ENCODE peak calls at places on chromosomes 2 and 18, in five cellular contexts. D is fibroblast of the aortic adventitia; C is stomach; G is CD4-positive, alpha-beta T cell; T is kidney epithelial cell. F is an unnamed sample.

GRCh38 chr18:24792164-24792563 is 331.7 kb downstream of the HRH4 start:
- DNase-seq in C (no peak), T (no peak), D (peak), G (no peak), F (no peak)

GRCh38 chr2:117982376-117983033 is 31.4 kb downstream of the CCDC93 start:
- DNase-seq in D (no peak), C (no peak), G (no peak), T (no peak), F (no peak)

GRCh38 chr2:138032334-138032733 is 68.1 kb downstream of the HNMT start:
- DNase-seq in T (no peak), C (no peak), D (no peak), G (no peak), F (no peak)

GRCh38 chr2:241844066-241844728 is 14.5 kb downstream of the PDCD1 start:
- DNase-seq in G (peak), D (peak), C (peak), T (no peak), F (peak)

GRCh38 chr2:98795903-98796676 is 65.2 kb upstream of the MGAT4A start:
- DNase-seq in C (no peak), D (no peak), G (no peak), T (no peak), F (no peak)

GRCh38 chr2:46655551-46656436 is 176.4 kb downstream of the TMEM247 start:
- DNase-seq in C (no peak), G (no peak), D (peak), T (no peak), F (no peak)

GRCh38 chr2:126220336-126220735 is 435.6 kb upstream of the GYPC start:
- DNase-seq in C (no peak), G (no peak), D (no peak), T (peak), F (no peak)

GRCh38 chr18:25799221-25799620 is 291.2 kb downstream of the SS18 start:
- DNase-seq in D (no peak), T (no peak), G (no peak), C (no peak), F (no peak)

GRCh38 chr2:72694715-72695496 is 130.9 kb downstream of the EXOC6B start:
- DNase-seq in D (peak), G (no peak), T (no peak), C (peak), F (no peak)

GRCh38 chr18:69216390-69216789 is 184.3 kb upstream of the DOK6 start:
- DNase-seq in G (no peak), D (no peak), T (no peak), C (no peak), F (no peak)

GRCh38 chr18:38362286-38362792 is 796.7 kb upstream of the CELF4 start:
- DNase-seq in G (no peak), C (no peak), T (no peak), D (no peak), F (no peak)

GRCh38 chr18:49274188-49274714 is 186.2 kb downstream of the DYM start:
- DNase-seq in D (peak), C (no peak), G (no peak), T (no peak), F (no peak)

GRCh38 chr2:159904127-159904564 is 106.1 kb upstream of the CD302 start:
- DNase-seq in C (no peak), D (no peak), T (no peak), G (peak), F (no peak)

GRCh38 chr2:220365023-220365422 is 737.6 kb downstream of the SLC4A3 start:
- DNase-seq in T (no peak), G (no peak), C (no peak), D (peak), F (no peak)

DNA sequence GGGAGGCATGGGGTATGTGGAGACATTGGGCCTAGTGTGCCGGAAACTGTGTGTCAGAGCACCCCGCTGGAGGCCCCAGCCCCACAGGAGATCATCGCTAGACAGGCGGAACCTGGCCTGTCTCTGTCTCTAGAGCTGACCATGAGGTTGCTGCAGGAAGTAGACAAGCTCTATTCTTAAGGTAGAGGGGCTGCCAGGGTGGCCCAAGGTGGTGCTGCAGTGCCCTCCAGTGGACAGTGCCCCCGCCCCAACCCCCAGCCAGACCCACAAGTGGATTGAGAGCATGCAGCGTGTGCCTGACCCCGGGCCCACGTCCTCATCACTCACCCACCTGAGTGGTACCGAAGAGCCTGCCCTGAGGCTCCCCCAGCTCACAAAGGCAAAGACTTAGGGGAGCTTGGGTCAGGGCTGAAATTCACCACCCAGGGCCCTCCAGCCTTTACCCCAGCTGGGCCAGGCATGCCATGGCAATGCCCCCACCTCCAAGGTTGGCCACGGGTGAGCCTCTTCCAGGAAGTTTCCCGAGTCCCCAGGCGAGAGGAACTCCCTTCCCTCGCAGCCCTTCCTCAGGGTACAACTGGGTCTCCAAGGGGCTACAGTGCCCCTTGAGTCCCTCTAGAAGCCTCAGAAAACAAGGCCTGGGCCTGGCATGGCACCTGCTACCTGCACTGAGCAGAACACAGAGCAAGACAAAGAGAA is 155.0 kb downstream of the TTC32 start:
- DNase-seq in T (no peak), C (no peak), D (peak), G (no peak), F (no peak)
- TF ChIP-seq CTCF in T (peak), C (no peak), D (peak), G (no peak), F (no peak)

DNA sequence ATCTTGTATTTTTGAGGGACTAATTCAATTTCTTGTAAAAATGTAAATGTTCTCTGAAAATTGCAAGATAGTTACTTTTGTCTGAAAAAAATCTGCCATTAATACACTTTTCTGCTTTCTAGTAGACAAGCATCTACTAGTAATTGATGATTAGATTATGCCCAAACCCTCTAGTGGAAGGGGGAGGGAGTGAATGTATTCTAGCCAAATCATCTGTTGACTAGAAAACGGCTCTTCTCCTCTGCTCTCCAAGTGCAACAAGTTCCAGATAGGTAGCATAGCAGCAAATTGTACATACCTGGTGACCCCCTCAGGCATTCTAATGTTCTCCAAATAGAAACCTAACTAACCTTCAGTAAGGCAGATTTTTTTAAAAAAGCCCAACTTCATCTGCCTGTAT is 58.6 kb downstream of the RELCH start:
- DNase-seq in T (no peak), G (no peak), D (no peak), C (no peak), F (no peak)
- TF ChIP-seq CTCF in T (no peak), G (no peak), D (no peak), C (no peak), F (no peak)

DNA sequence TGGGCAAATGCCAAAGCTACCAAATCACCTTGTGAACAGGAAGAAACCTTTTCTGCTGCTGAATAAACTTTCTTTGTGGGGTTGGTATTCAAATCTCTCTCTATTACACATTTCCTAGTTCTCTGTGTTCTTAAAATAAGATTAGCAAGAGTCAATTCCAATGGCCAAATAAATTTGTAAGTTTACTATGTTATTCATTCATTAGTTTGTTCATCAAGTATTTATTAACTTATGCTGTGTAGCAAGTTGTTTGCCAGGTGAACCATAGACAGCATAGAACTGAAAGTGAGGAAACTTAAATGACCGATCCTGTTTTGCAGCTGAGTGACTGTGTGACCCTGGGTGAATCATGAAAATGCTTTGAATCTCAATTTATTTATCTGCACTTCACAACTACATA is 37.7 kb upstream of the FSHR start:
- DNase-seq in G (no peak), D (no peak), T (no peak), C (no peak), F (no peak)
- TF ChIP-seq CTCF in G (no peak), D (no peak), T (no peak), C (no peak), F (no peak)

GRCh38 chr2:239892480-239893235 is 132.5 kb downstream of the NDUFA10 start:
- DNase-seq in D (no peak), G (no peak), T (no peak), C (peak), F (no peak)
- TF ChIP-seq CTCF in D (no peak), G (no peak), T (no peak), C (no peak), F (no peak)

DNA sequence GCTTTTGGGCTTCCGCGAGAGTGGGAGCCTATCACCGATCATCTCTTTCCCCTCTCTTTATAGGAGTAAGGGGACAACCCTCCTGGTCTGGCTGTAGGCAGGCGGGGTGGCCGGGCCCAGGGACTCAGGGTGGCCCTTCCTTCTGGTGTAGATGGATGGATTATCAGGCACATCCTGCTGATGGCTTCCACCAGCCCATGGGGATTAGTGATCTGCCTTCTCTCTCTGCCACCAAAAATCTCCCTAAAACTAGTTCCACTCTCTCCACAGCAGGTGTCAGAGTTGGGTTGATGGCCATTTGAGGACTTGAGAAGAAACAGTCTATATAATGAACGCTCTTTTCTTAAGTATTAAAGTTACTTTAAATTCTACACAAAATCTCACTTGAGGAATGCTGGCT is 37.4 kb downstream of the NCK2 start:
- DNase-seq in D (no peak), C (no peak), G (no peak), T (no peak), F (no peak)
- TF ChIP-seq CTCF in D (no peak), C (no peak), G (peak), T (no peak), F (no peak)

DNA sequence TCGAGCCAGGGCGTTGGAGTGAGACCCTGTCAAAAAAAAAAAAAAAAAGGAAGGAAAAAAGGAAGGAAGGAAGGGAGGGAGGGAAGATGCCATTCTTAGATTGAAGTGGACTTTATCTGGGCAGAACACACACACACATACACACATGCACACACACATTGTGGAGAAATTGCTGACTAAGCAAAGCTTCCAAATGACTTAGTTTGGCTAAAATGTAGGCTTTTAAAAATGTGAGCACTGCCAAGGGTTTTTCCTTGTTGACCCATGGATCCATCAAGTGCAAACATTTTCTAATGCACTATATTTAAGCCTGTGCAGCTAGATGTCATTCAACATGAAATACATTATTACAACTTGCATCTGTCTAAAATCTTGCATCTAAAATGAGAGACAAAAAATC is 564 bp upstream of the TTR start:
- DNase-seq in T (no peak), C (no peak), G (no peak), D (no peak), F (no peak)
- TF ChIP-seq CTCF in T (no peak), C (no peak), G (no peak), D (no peak), F (no peak)

DNA sequence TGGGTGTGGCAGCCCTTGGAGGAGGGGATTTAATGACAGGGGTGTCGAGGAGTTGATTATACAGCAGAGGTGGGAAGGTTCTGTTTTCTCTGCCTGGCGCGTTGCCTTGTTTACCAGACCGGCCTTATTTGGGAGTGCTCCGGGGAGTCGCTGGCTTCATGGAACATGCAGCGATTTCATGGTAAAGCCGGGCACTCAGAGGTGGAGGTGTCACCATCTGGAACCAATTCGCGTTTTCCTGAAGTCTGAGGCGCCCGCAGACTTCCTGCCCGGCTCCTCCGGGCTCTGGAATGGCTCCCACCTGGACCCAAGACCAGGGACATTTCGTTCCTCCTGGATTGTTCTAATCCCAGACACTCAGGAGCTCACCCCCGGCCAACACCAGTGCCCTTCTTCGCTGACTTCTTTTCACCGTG is 209.1 kb downstream of the KLHL29 start:
- DNase-seq in T (no peak), D (no peak), C (no peak), G (no peak), F (no peak)
- TF ChIP-seq CTCF in T (no peak), D (no peak), C (no peak), G (no peak), F (no peak)

GRCh38 chr2:179447839-179448447 is 183.3 kb upstream of the SESTD1 start:
- DNase-seq in D (no peak), T (no peak), G (no peak), C (no peak), F (no peak)
- TF ChIP-seq CTCF in D (no peak), T (peak), G (no peak), C (no peak), F (no peak)

GRCh38 chr2:232761301-232761907 is 15.0 kb downstream of the KCNJ13 start:
- DNase-seq in C (peak), G (no peak), D (peak), T (peak), F (no peak)
- TF ChIP-seq CTCF in C (peak), G (peak), D (peak), T (peak), F (no peak)

GRCh38 chr2:86082768-86083167 is 22.9 kb downstream of the POLR1A start:
- DNase-seq in D (no peak), C (no peak), T (no peak), G (no peak), F (no peak)

DNA sequence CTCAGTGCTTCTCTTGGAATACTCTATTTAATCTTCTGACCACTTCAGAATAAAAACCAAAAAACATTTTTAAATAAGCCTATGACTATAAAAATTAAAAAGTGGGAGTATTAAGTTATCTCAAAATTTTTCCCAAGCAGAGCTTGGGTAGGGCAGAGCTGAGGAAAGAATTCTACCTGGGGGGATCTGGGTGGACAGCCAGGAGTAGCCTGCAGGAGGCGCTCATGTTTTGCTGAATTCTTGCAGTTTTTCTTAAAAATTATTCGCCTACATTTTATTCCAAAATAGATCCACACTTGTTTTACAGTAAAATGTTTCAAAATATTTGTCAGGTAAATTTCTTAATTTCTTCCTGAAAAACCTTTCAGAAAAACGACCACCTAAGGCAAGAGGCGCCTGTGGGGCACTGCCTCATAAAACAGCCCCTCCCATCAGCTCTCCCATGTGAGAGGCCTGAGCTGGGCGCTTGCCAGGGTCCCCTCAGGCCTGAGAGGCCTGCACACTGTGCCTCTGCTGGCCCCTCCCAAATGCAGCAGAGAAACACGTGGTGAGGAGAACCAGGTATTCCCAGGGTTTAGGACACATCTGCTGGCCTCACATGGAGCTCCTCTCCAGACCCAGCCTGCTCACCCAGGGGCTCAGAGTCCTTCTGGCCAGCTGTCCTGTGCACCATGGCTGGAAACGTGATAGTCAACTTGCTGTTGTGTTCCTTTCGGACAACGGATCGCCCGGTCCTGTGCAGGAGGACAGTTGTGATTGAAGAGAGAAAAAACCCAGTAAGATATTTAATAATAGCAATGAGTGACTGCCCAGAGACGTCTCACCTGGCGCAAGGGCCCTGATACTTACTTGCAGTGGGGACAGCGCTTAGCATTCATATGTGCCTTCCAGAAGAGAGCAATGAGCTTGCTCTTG is 17.5 kb downstream of the POLR1A start:
- DNase-seq in G (no peak), T (no peak), D (no peak), C (no peak), F (no peak)
- TF ChIP-seq CTCF in G (no peak), T (peak), D (peak), C (no peak), F (no peak)

F was measured in omental fat pad.